ENCODE peak calls at places on chromosome 4, in six cellular contexts. One of them, this sample, is unnamed.

GRCh38 chr4:139900964-139901376 is 235.4 kb downstream of the MGST2 start:
- DNase-seq in T-helper 9 cell: no peak
- DNase-seq in tibial artery: no peak
- DNase-seq in NB4: no peak
- DNase-seq in mesenteric fat pad: no peak
- DNase-seq in RWPE1: peak; percentile 13
- DNase-seq in this sample: no peak

GRCh38 chr4:76463568-76463967 is 28.5 kb downstream of the SHROOM3 start:
- DNase-seq in T-helper 9 cell: no peak
- DNase-seq in tibial artery: no peak
- DNase-seq in RWPE1: no peak
- DNase-seq in NB4: no peak
- DNase-seq in mesenteric fat pad: no peak
- DNase-seq in this sample: no peak

GRCh38 chr4:56844817-56845580 is 23.5 kb upstream of the SPINK2 start:
- DNase-seq in T-helper 9 cell: no peak
- DNase-seq in RWPE1: no peak
- DNase-seq in mesenteric fat pad: no peak
- DNase-seq in tibial artery: no peak
- DNase-seq in NB4: peak; percentile 32
- DNase-seq in this sample: peak; percentile 65

GRCh38 chr4:104381729-104382128 is 113.0 kb downstream of the CXXC4 start:
- DNase-seq in tibial artery: no peak
- DNase-seq in mesenteric fat pad: no peak
- DNase-seq in T-helper 9 cell: no peak
- DNase-seq in NB4: no peak
- DNase-seq in RWPE1: no peak
- DNase-seq in this sample: no peak

GRCh38 chr4:107863850-107864371 is 39.2 kb downstream of the SGMS2 start:
- DNase-seq in tibial artery: no peak
- DNase-seq in NB4: no peak
- DNase-seq in RWPE1: peak; percentile 67
- DNase-seq in T-helper 9 cell: no peak
- DNase-seq in mesenteric fat pad: no peak
- DNase-seq in this sample: peak; percentile 51

GRCh38 chr4:109148577-109149075 is 153.8 kb downstream of the COL25A1 start:
- DNase-seq in tibial artery: no peak
- DNase-seq in T-helper 9 cell: no peak
- DNase-seq in NB4: no peak
- DNase-seq in mesenteric fat pad: no peak
- DNase-seq in RWPE1: no peak
- DNase-seq in this sample: no peak

GRCh38 chr4:72858328-72858727 is 211.2 kb downstream of the COX18 start:
- DNase-seq in RWPE1: peak; percentile 19
- DNase-seq in mesenteric fat pad: no peak
- DNase-seq in NB4: no peak
- DNase-seq in tibial artery: no peak
- DNase-seq in T-helper 9 cell: no peak
- DNase-seq in this sample: peak; percentile 100

GRCh38 chr4:5463936-5464650 is 244.3 kb downstream of the EVC2 start:
- DNase-seq in mesenteric fat pad: peak; percentile 78
- DNase-seq in NB4: no peak
- DNase-seq in T-helper 9 cell: no peak
- DNase-seq in tibial artery: peak; percentile 51
- DNase-seq in RWPE1: no peak
- DNase-seq in this sample: no peak

GRCh38 chr4:66741081-66741480 is 804.2 kb downstream of the CENPC start:
- DNase-seq in T-helper 9 cell: no peak
- DNase-seq in tibial artery: no peak
- DNase-seq in RWPE1: peak; percentile 77
- DNase-seq in NB4: no peak
- DNase-seq in mesenteric fat pad: no peak
- DNase-seq in this sample: peak; percentile 18

GRCh38 chr4:75831856-75832405 is 70.3 kb downstream of the PPEF2 start:
- DNase-seq in NB4: peak; percentile 57
- DNase-seq in T-helper 9 cell: no peak
- DNase-seq in mesenteric fat pad: no peak
- DNase-seq in tibial artery: no peak
- DNase-seq in RWPE1: no peak
- DNase-seq in this sample: no peak

GRCh38 chr4:15495621-15496020 is 25.9 kb downstream of the CC2D2A start:
- DNase-seq in NB4: no peak
- DNase-seq in RWPE1: no peak
- DNase-seq in T-helper 9 cell: no peak
- DNase-seq in mesenteric fat pad: no peak
- DNase-seq in tibial artery: no peak
- DNase-seq in this sample: no peak

GRCh38 chr4:143352052-143352451 is 15.4 kb downstream of the GAB1 start:
- DNase-seq in RWPE1: no peak
- DNase-seq in mesenteric fat pad: no peak
- DNase-seq in tibial artery: no peak
- DNase-seq in NB4: no peak
- DNase-seq in T-helper 9 cell: no peak
- DNase-seq in this sample: no peak

GRCh38 chr4:48660347-48660746 is 119.7 kb downstream of the FRYL start:
- DNase-seq in RWPE1: no peak
- DNase-seq in mesenteric fat pad: no peak
- DNase-seq in T-helper 9 cell: no peak
- DNase-seq in NB4: no peak
- DNase-seq in tibial artery: no peak
- DNase-seq in this sample: no peak

GRCh38 chr4:26061248-26061986 is 147.4 kb downstream of the SMIM20 start:
- DNase-seq in mesenteric fat pad: no peak
- DNase-seq in RWPE1: peak; percentile 23
- DNase-seq in NB4: peak; percentile 83
- DNase-seq in T-helper 9 cell: no peak
- DNase-seq in tibial artery: no peak
- DNase-seq in this sample: peak; percentile 65

GRCh38 chr4:89434364-89434988 is 126.9 kb upstream of the GPRIN3 start:
- DNase-seq in mesenteric fat pad: no peak
- DNase-seq in T-helper 9 cell: no peak
- DNase-seq in NB4: peak; percentile 27
- DNase-seq in tibial artery: no peak
- DNase-seq in RWPE1: peak; percentile 12
- DNase-seq in this sample: peak; percentile 50

GRCh38 chr4:16496501-16496900 is 270.2 kb upstream of the TAPT1 start:
- DNase-seq in mesenteric fat pad: no peak
- DNase-seq in NB4: no peak
- DNase-seq in tibial artery: no peak
- DNase-seq in T-helper 9 cell: no peak
- DNase-seq in RWPE1: peak; percentile 15
- DNase-seq in this sample: no peak

GRCh38 chr4:13920901-13921300 is 293.4 kb upstream of the BOD1L1 start:
- DNase-seq in T-helper 9 cell: no peak
- DNase-seq in tibial artery: no peak
- DNase-seq in NB4: peak; percentile 30
- DNase-seq in RWPE1: peak; percentile 84
- DNase-seq in mesenteric fat pad: no peak
- DNase-seq in this sample: peak; percentile 99

GRCh38 chr4:174349156-174349555 is 65.4 kb downstream of the CEP44 start:
- DNase-seq in tibial artery: no peak
- DNase-seq in mesenteric fat pad: no peak
- DNase-seq in T-helper 9 cell: no peak
- DNase-seq in NB4: no peak
- DNase-seq in RWPE1: no peak
- DNase-seq in this sample: no peak

GRCh38 chr4:168574581-168575295 is 77.9 kb downstream of the PALLD start:
- DNase-seq in tibial artery: no peak
- DNase-seq in RWPE1: no peak
- DNase-seq in mesenteric fat pad: no peak
- DNase-seq in T-helper 9 cell: no peak
- DNase-seq in NB4: no peak
- DNase-seq in this sample: peak; percentile 55

GRCh38 chr4:105277702-105278101 is 131.0 kb downstream of the TET2 start:
- DNase-seq in mesenteric fat pad: no peak
- DNase-seq in NB4: no peak
- DNase-seq in RWPE1: no peak
- DNase-seq in tibial artery: no peak
- DNase-seq in T-helper 9 cell: no peak
- DNase-seq in this sample: no peak

GRCh38 chr4:52243367-52243766 is 192.3 kb downstream of the SPATA18 start:
- DNase-seq in mesenteric fat pad: no peak
- DNase-seq in tibial artery: no peak
- DNase-seq in T-helper 9 cell: no peak
- DNase-seq in NB4: no peak
- DNase-seq in RWPE1: no peak
- DNase-seq in this sample: no peak

GRCh38 chr4:170058745-170059144 is 31.0 kb downstream of the AADAT start:
- DNase-seq in mesenteric fat pad: no peak
- DNase-seq in RWPE1: no peak
- DNase-seq in tibial artery: no peak
- DNase-seq in NB4: no peak
- DNase-seq in T-helper 9 cell: no peak
- DNase-seq in this sample: no peak

GRCh38 chr4:3227878-3228675 is 20.9 kb upstream of the MSANTD1 start:
- DNase-seq in T-helper 9 cell: no peak
- DNase-seq in mesenteric fat pad: no peak
- DNase-seq in NB4: no peak
- DNase-seq in RWPE1: no peak
- DNase-seq in tibial artery: peak; percentile 73
- DNase-seq in this sample: no peak

GRCh38 chr4:155787113-155787710 is 28.4 kb downstream of the GUCY1B1 start:
- DNase-seq in tibial artery: no peak
- DNase-seq in NB4: peak; percentile 57
- DNase-seq in RWPE1: peak; percentile 55
- DNase-seq in mesenteric fat pad: no peak
- DNase-seq in T-helper 9 cell: no peak
- DNase-seq in this sample: peak; percentile 68

GRCh38 chr4:7328913-7329638 is 105.7 kb downstream of the PSAPL1 start:
- DNase-seq in tibial artery: peak; percentile 88
- DNase-seq in mesenteric fat pad: no peak
- DNase-seq in T-helper 9 cell: no peak
- DNase-seq in RWPE1: peak; percentile 67
- DNase-seq in NB4: no peak
- DNase-seq in this sample: peak; percentile 5

GRCh38 chr4:3134201-3134600 is 59.7 kb downstream of the HTT start:
- DNase-seq in NB4: no peak
- DNase-seq in T-helper 9 cell: no peak
- DNase-seq in mesenteric fat pad: no peak
- DNase-seq in tibial artery: no peak
- DNase-seq in RWPE1: no peak
- DNase-seq in this sample: no peak

GRCh38 chr4:5863461-5864113 is 29.3 kb downstream of the CRMP1 start:
- DNase-seq in T-helper 9 cell: no peak
- DNase-seq in RWPE1: peak; percentile 76
- DNase-seq in mesenteric fat pad: no peak
- DNase-seq in NB4: peak; percentile 87
- DNase-seq in tibial artery: no peak
- DNase-seq in this sample: peak; percentile 74

GRCh38 chr4:183438458-183439113 is 5.8 kb upstream of the CDKN2AIP start:
- DNase-seq in NB4: no peak
- DNase-seq in tibial artery: no peak
- DNase-seq in RWPE1: peak; percentile 88
- DNase-seq in mesenteric fat pad: no peak
- DNase-seq in T-helper 9 cell: no peak
- DNase-seq in this sample: peak; percentile 82

GRCh38 chr4:142875117-142875516 is 29.0 kb upstream of the INPP4B start:
- DNase-seq in tibial artery: no peak
- DNase-seq in T-helper 9 cell: no peak
- DNase-seq in NB4: no peak
- DNase-seq in mesenteric fat pad: no peak
- DNase-seq in RWPE1: no peak
- DNase-seq in this sample: no peak

GRCh38 chr4:22485751-22486150 is 30.1 kb downstream of the ADGRA3 start:
- DNase-seq in T-helper 9 cell: no peak
- DNase-seq in tibial artery: no peak
- DNase-seq in RWPE1: peak; percentile 61
- DNase-seq in NB4: no peak
- DNase-seq in mesenteric fat pad: no peak
- DNase-seq in this sample: peak; percentile 57

GRCh38 chr4:110787781-110788180 is 164.9 kb upstream of the PITX2 start:
- DNase-seq in tibial artery: no peak
- DNase-seq in T-helper 9 cell: no peak
- DNase-seq in mesenteric fat pad: no peak
- DNase-seq in RWPE1: no peak
- DNase-seq in NB4: no peak
- DNase-seq in this sample: no peak

GRCh38 chr4:5423670-5424069 is 284.7 kb downstream of the EVC2 start:
- DNase-seq in RWPE1: no peak
- DNase-seq in NB4: no peak
- DNase-seq in T-helper 9 cell: no peak
- DNase-seq in mesenteric fat pad: no peak
- DNase-seq in tibial artery: no peak
- DNase-seq in this sample: no peak

GRCh38 chr4:184269879-184270430 is 52.3 kb upstream of the ENPP6 start:
- DNase-seq in T-helper 9 cell: no peak
- DNase-seq in NB4: no peak
- DNase-seq in tibial artery: no peak
- DNase-seq in RWPE1: no peak
- DNase-seq in mesenteric fat pad: peak; percentile 28
- DNase-seq in this sample: no peak